ENCODE peak calls at places on chromosomes 2 and 18, in eight cellular contexts. J, C, I, G, P, Z, S and M are unnamed samples.

GRCh38 chr2:39919511-39920317 is 140.7 kb upstream of the THUMPD2 start:
- DNase-seq in P (no peak), J (no peak), S (no peak), Z (no peak), C (no peak), G (no peak), I (no peak), M (no peak)

GRCh38 chr2:165197346-165197745 is 6.5 kb downstream of the SCN3A start:
- DNase-seq in P (no peak), S (no peak), J (no peak), Z (no peak), I (no peak), C (no peak), G (no peak), M (no peak)

GRCh38 chr2:1990724-1991123 is 246.4 kb upstream of the PXDN start:
- DNase-seq in C (peak; percentile 66), J (no peak), I (no peak), P (peak; percentile 91), Z (no peak), G (peak; percentile 86), S (no peak), M (peak; percentile 80)

GRCh38 chr2:232230557-232230956 is 148.0 kb upstream of the ALPP start:
- DNase-seq in J (peak; percentile 40), C (peak; percentile 3), S (no peak), I (peak; percentile 62), G (no peak), Z (peak; percentile 27), P (no peak), M (peak; percentile 26)

GRCh38 chr18:52544086-52544485 is 204.1 kb downstream of the DCC start:
- DNase-seq in G (no peak), C (no peak), I (no peak), J (no peak), P (no peak), S (no peak), Z (no peak), M (no peak)

GRCh38 chr2:171334171-171334570 is 99.6 kb downstream of the METTL8 start:
- DNase-seq in I (no peak), S (no peak), P (no peak), J (no peak), C (no peak), G (no peak), Z (no peak), M (no peak)

GRCh38 chr2:147025611-147026010 is 819.2 kb upstream of the ACVR2A start:
- DNase-seq in J (no peak), I (no peak), G (no peak), Z (no peak), S (no peak), C (peak; percentile 25), P (no peak), M (no peak)

GRCh38 chr2:65436825-65437221 is 4.4 kb upstream of the SPRED2 start:
- DNase-seq in S (no peak), Z (peak; percentile 17), P (no peak), C (no peak), G (no peak), I (peak; percentile 60), J (no peak), M (peak; percentile 74)

GRCh38 chr2:189954989-189955388 is 107.5 kb downstream of the MSTN start:
- DNase-seq in C (no peak), J (no peak), I (no peak), S (no peak), G (no peak), P (no peak), Z (no peak), M (no peak)

GRCh38 chr2:128464456-128464855 is 145.8 kb upstream of the HS6ST1 start:
- DNase-seq in J (no peak), I (no peak), C (no peak), Z (no peak), G (no peak), P (no peak), S (no peak), M (no peak)

GRCh38 chr2:178282075-178282474 is 87.8 kb downstream of the OSBPL6 start:
- DNase-seq in I (no peak), G (no peak), J (peak; percentile 25), P (no peak), S (no peak), C (peak; percentile 9), Z (no peak), M (peak; percentile 63)

GRCh38 chr2:133627741-133628140 is 59.5 kb upstream of the NCKAP5 start:
- DNase-seq in P (no peak), I (no peak), Z (no peak), C (no peak), J (no peak), G (no peak), S (no peak), M (no peak)

GRCh38 chr2:135703300-135703699 is 38.4 kb upstream of the UBXN4 start:
- DNase-seq in G (no peak), J (no peak), C (no peak), S (no peak), Z (no peak), I (no peak), P (no peak), M (no peak)

GRCh38 chr2:56191617-56192016 is 7.8 kb downstream of the CCDC85A start:
- DNase-seq in Z (peak; percentile 20), J (peak; percentile 72), G (no peak), S (no peak), I (no peak), C (peak; percentile 70), P (peak; percentile 12), M (peak; percentile 73)

GRCh38 chr2:54461251-54461650 is 5.1 kb downstream of the SPTBN1 start:
- DNase-seq in J (no peak), I (no peak), P (no peak), C (no peak), Z (no peak), G (no peak), S (no peak), M (no peak)

GRCh38 chr2:172951554-172951953 is 124.1 kb upstream of the MAP3K20 start:
- DNase-seq in Z (no peak), J (no peak), S (no peak), P (no peak), I (no peak), C (peak; percentile 30), G (no peak), M (peak; percentile 21)

GRCh38 chr2:26563686-26564085 is 77.5 kb downstream of the CIB4 start:
- DNase-seq in C (no peak), S (no peak), P (no peak), Z (no peak), I (no peak), G (no peak), J (no peak), M (no peak)

GRCh38 chr2:241150660-241151530 is 628 bp downstream of the PPP1R7 start:
- DNase-seq in I (no peak), C (no peak), J (peak; percentile 42), Z (no peak), S (no peak), P (no peak), G (peak; percentile 42), M (peak; percentile 14)

GRCh38 chr2:187011206-187011605 is 162.2 kb upstream of the ZSWIM2 start:
- DNase-seq in J (no peak), G (no peak), S (no peak), P (no peak), Z (no peak), C (no peak), I (no peak), M (no peak)